ENCODE peak calls at places on chromosomes 2 and 18, in six cellular contexts. A is upper lobe of left lung, Q is adrenal gland, H is H9, G is ovary, K is heart right ventricle. T is an unnamed sample.

GRCh38 chr2:85091838-85092237 is 41.4 kb upstream of the TCF7L1 start:
- DNase-seq in A (no peak), Q (no peak), H (no peak), G (no peak), K (no peak), T (no peak)

GRCh38 chr2:145715601-145716000 is 1195.7 kb upstream of the ZEB2 start:
- DNase-seq in A (no peak), Q (no peak), H (no peak), G (no peak), K (no peak), T (no peak)

GRCh38 chr2:18552351-18553077 is 7.9 kb downstream of the RDH14 start:
- DNase-seq in A (no peak), Q (no peak), H (no peak), G (no peak), K (no peak), T (no peak)

GRCh38 chr2:164813535-164813934 is 28.1 kb downstream of the COBLL1 start:
- DNase-seq in A (no peak), Q (no peak), H (no peak), G (no peak), K (no peak), T (no peak)

GRCh38 chr18:44592639-44593038 is 88.0 kb upstream of the SETBP1 start:
- DNase-seq in A (no peak), Q (no peak), H (no peak), G (no peak), K (no peak), T (no peak)

GRCh38 chr2:107542314-107542740 is 284.4 kb upstream of the RGPD4 start:
- DNase-seq in A (no peak), Q (no peak), H (no peak), G (no peak), K (no peak), T (no peak)

GRCh38 chr2:189308056-189308790 is 128.7 kb upstream of the COL5A2 start:
- DNase-seq in A (no peak), Q (no peak), H (no peak), G (no peak), K (no peak), T (no peak)

GRCh38 chr18:61551586-61551985 is 218.4 kb downstream of the CDH20 start:
- DNase-seq in A (no peak), Q (peak), H (peak), G (no peak), K (no peak), T (peak)

GRCh38 chr2:152542995-152543481 is 174.2 kb downstream of the PRPF40A start:
- DNase-seq in A (no peak), Q (peak), H (no peak), G (peak), K (no peak), T (no peak)

GRCh38 chr2:210399440-210400041 is 77.0 kb downstream of the LANCL1 start:
- DNase-seq in A (no peak), Q (no peak), H (no peak), G (no peak), K (no peak), T (no peak)

GRCh38 chr2:6526093-6526824 is 339.4 kb downstream of the CMPK2 start:
- DNase-seq in A (no peak), Q (no peak), H (peak), G (no peak), K (no peak), T (peak)
- TF ChIP-seq CTCF in A (peak), Q (no peak), H (peak), G (no peak), K (no peak), T (peak)

GRCh38 chr2:222862915-222863544 is 2.2 kb downstream of the ACSL3 start:
- DNase-seq in A (no peak), Q (no peak), H (no peak), G (no peak), K (no peak), T (no peak)

GRCh38 chr2:222862068-222862914 is 1.5 kb downstream of the ACSL3 start:
- DNase-seq in A (no peak), Q (peak), H (no peak), G (no peak), K (no peak), T (no peak)

GRCh38 chr2:222861411-222862067 is 703 bp downstream of the ACSL3 start:
- DNase-seq in A (no peak), Q (peak), H (no peak), G (peak), K (peak), T (peak)

GRCh38 chr2:222859786-222860726 is 780 bp upstream of the ACSL3 start:
- DNase-seq in A (no peak), Q (peak), H (peak), G (peak), K (peak), T (no peak)

GRCh38 chr2:222860740-222861410 is at the start of gene ACSL3:
- DNase-seq in A (peak), Q (peak), H (peak), G (peak), K (peak), T (peak)
- TF ChIP-seq CTCF in A (peak), Q (no peak), H (peak), G (peak), K (no peak), T (peak)

GRCh38 chr18:2906522-2907458 is 60.0 kb downstream of the EMILIN2 start:
- DNase-seq in A (peak), Q (no peak), H (peak), G (peak), K (peak), T (peak)
- TF ChIP-seq CTCF in A (no peak), Q (no peak), H (peak), G (peak), K (no peak), T (peak)

GRCh38 chr2:20223345-20224190 is 1.4 kb downstream of the SDC1 start:
- DNase-seq in A (peak), Q (peak), H (peak), G (peak), K (peak), T (peak)
- TF ChIP-seq CTCF in A (no peak), Q (no peak), H (no peak), G (no peak), K (no peak), T (no peak)

DNA sequence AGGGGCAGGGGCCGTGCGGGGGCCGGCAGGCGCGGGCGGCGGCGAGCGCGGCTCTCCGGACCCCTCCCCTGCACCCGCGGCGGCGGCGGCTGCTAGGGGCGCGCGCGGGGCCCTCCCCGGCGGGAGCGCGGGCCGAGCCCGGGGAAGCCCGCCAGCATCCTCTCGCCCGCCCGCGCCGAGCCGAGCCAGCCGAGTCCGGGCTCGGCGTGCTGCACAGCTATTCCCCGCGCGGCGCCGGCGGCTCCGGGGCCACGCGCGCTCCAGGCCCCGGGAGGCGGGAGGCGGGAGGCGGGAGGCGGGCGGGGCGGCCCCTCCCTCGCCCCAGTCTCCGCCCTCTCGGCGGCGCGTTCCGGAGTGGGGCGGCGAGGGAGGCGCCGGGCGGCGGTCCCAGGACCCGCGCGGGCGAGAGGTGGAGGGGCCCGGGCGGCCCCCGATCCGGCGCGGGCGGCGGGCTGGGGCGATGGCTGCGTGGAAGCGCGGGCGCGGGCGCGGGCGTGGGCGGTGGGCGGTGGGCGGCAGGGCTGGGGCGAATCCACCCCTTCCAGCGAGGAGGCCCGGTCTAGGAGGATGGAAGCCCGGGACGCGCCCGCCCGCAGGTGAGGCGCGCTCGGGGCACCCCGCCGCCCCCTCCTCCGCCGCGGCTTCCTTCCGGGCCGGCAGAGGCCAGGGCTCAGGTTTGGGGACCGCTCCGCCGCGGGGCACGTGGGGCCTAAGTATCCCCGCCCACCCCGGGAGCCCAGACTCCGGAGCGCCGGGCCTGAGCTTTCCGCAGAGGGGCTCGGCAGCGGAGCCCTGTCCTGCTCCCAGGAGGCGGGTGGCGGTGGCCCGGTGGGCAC is at the start of gene ADCY3:
- DNase-seq in A (peak), Q (peak), H (peak), G (peak), K (peak), T (peak)
- TF ChIP-seq CTCF in A (no peak), Q (no peak), H (no peak), G (no peak), K (no peak), T (no peak)

T was measured in progenitor cell of endocrine pancreas.